ENCODE peak calls at places on chromosomes 1 and 21, in five cellular contexts. O is activated CD8-positive, alpha-beta T cell treated with anti-CD3 and anti-CD28 coated beads for 36 hours; N is H9; X is right lobe of liver; Q is NB4. J is an unnamed sample.

GRCh38 chr1:65509912-65510680 is 89.6 kb downstream of the LEPR start:
- DNase-seq in O (no peak), X (no peak), N (no peak), Q (no peak), J (no peak)

GRCh38 chr1:201593200-201593828 is 54.4 kb downstream of the NAV1 start:
- DNase-seq in Q (peak; percentile 67), O (no peak), N (no peak), X (no peak), J (no peak)

GRCh38 chr1:70909262-70909817 is 138.3 kb downstream of the PTGER3 start:
- DNase-seq in O (no peak), N (no peak), X (no peak), Q (no peak), J (no peak)

GRCh38 chr1:59096501-59096900 is 200.4 kb upstream of the FGGY start:
- DNase-seq in Q (no peak), O (no peak), X (no peak), N (no peak), J (no peak)

GRCh38 chr1:170929835-170930554 is 5.3 kb upstream of the MROH9 start:
- DNase-seq in O (peak; percentile 20), Q (peak; percentile 50), N (peak; percentile 51), X (no peak), J (peak; percentile 65)

GRCh38 chr1:44251989-44252625 is 38.8 kb downstream of the DMAP1 start:
- DNase-seq in O (no peak), X (no peak), N (no peak), Q (no peak), J (no peak)

GRCh38 chr21:20943476-20944085 is 54.6 kb upstream of the NCAM2 start:
- DNase-seq in O (no peak), N (no peak), Q (no peak), X (no peak), J (no peak)

GRCh38 chr1:113042336-113043143 is 30.5 kb upstream of the LRIG2 start:
- DNase-seq in O (peak; percentile 50), X (peak; percentile 71), N (peak; percentile 96), Q (peak; percentile 91), J (peak; percentile 73)

GRCh38 chr1:25831569-25832196 is 11.9 kb downstream of the MTFR1L start:
- DNase-seq in Q (no peak), X (no peak), O (no peak), N (no peak), J (no peak)

GRCh38 chr1:29513357-29513756 is 277.0 kb downstream of the PTPRU start:
- DNase-seq in O (peak; percentile 24), Q (peak; percentile 45), N (peak; percentile 77), X (no peak), J (peak; percentile 30)
- TF ChIP-seq CTCF in O (no peak), Q (peak; percentile 46), N (peak; percentile 75), X (no peak), J (no peak)

GRCh38 chr1:165070675-165071074 is 285.8 kb downstream of the LMX1A start:
- DNase-seq in Q (no peak), O (no peak), X (no peak), N (no peak), J (no peak)

GRCh38 chr1:165069829-165070228 is 286.7 kb downstream of the LMX1A start:
- DNase-seq in N (no peak), Q (no peak), O (no peak), X (no peak), J (no peak)

GRCh38 chr1:165067829-165068228 is 288.7 kb downstream of the LMX1A start:
- DNase-seq in O (no peak), Q (no peak), N (no peak), X (no peak), J (no peak)

GRCh38 chr1:165073402-165074007 is 283.0 kb downstream of the LMX1A start:
- DNase-seq in N (peak; percentile 52), O (no peak), X (no peak), Q (peak; percentile 55), J (peak; percentile 42)

DNA sequence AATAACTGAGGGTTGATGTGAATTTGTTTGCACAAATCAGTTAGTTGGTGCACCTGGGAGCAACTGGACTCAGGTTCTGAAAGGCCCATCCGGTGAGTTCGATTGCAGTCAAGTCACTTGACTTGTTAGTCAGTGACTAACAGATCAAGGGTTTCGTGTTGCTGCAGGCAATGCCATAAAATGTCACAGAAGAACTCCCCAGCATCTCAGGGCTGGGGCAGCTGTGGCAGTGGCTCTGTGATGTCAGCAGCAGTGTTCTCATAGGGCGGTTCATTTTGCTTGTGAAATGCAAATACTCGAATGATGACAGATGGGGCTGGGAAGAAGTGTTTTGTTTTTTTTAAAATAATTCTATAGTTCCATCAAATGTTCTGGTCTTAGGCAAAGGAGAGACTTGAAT is 287.8 kb downstream of the LMX1A start:
- DNase-seq in N (no peak), X (no peak), O (no peak), Q (no peak), J (no peak)
- TF ChIP-seq CTCF in N (no peak), X (no peak), O (no peak), Q (no peak), J (no peak)

GRCh38 chr1:27321813-27322568 is at the start of gene TMEM222:
- DNase-seq in N (peak; percentile 98), Q (peak; percentile 99), X (peak; percentile 98), O (peak; percentile 97), J (peak; percentile 97)
- TF ChIP-seq CTCF in N (no peak), Q (no peak), X (peak; percentile 30), O (no peak), J (no peak)

GRCh38 chr1:212110617-212111016 is 75.1 kb downstream of the DTL start:
- DNase-seq in N (no peak), O (no peak), X (no peak), Q (no peak), J (no peak)
- TF ChIP-seq CTCF in N (no peak), O (no peak), X (peak; percentile 7), Q (no peak), J (no peak)

J was measured in GM20000.